ENCODE peak calls at places on chromosomes 13 and 19, in seven cellular contexts. F is uterus, N is breast epithelium, T is lower leg skin, O is adrenal gland, H is heart left ventricle, D is Peyer's patch. X is an unnamed sample.

GRCh38 chr19:5585461-5586299 is 17.9 kb upstream of the TINCR start:
- DNase-seq in T (peak; percentile 31), H (no peak), D (peak; percentile 20), O (peak; percentile 48), F (no peak), N (peak; percentile 72), X (no peak)

GRCh38 chr19:29503140-29503758 is 22.5 kb upstream of the VSTM2B start:
- DNase-seq in N (no peak), T (no peak), D (no peak), O (no peak), H (no peak), F (no peak), X (no peak)

GRCh38 chr13:50080158-50080855 is 65.1 kb downstream of the KCNRG start:
- DNase-seq in H (peak; percentile 29), D (no peak), O (peak; percentile 23), F (peak; percentile 34), N (no peak), T (no peak), X (no peak)

GRCh38 chr19:30755581-30755980 is 383.4 kb downstream of the ZNF536 start:
- DNase-seq in T (no peak), H (no peak), N (no peak), F (no peak), D (no peak), O (no peak), X (no peak)

GRCh38 chr13:111531505-111531904 is 211.1 kb downstream of the TEX29 start:
- DNase-seq in N (no peak), H (no peak), F (no peak), O (no peak), D (no peak), T (no peak), X (no peak)

GRCh38 chr19:10701955-10702307 is 692 bp downstream of the QTRT1 start:
- DNase-seq in H (no peak), T (no peak), D (peak; percentile 21), N (no peak), O (no peak), F (no peak), X (no peak)

GRCh38 chr19:2215281-2215751 is 20.8 kb downstream of the PLEKHJ1 start:
- DNase-seq in O (no peak), T (no peak), H (no peak), D (no peak), F (no peak), N (no peak), X (no peak)

GRCh38 chr13:48908381-48909087 is 67.2 kb upstream of the FNDC3A start:
- DNase-seq in O (peak; percentile 57), T (no peak), F (no peak), N (no peak), D (no peak), H (no peak), X (no peak)

GRCh38 chr19:54364775-54365257 is at the start of gene LAIR1:
- DNase-seq in N (no peak), H (peak; percentile 65), F (peak; percentile 18), T (no peak), D (peak; percentile 79), O (no peak), X (no peak)

GRCh38 chr13:103757361-103757760 is 691.1 kb upstream of the SLC10A2 start:
- DNase-seq in H (no peak), N (no peak), T (no peak), D (no peak), F (no peak), O (no peak), X (no peak)

GRCh38 chr13:113864303-113864890 is 521 bp upstream of the GAS6 start:
- DNase-seq in D (no peak), H (peak; percentile 29), N (peak; percentile 15), F (no peak), T (no peak), O (no peak), X (no peak)

GRCh38 chr19:1027020-1027952 is 878 bp downstream of the CNN2 start:
- DNase-seq in N (no peak), F (no peak), O (no peak), D (peak; percentile 70), T (no peak), H (no peak), X (no peak)

GRCh38 chr13:109743706-109744453 is 42.5 kb downstream of the IRS2 start:
- DNase-seq in O (no peak), N (no peak), F (peak; percentile 60), T (no peak), H (no peak), D (no peak), X (no peak)

DNA sequence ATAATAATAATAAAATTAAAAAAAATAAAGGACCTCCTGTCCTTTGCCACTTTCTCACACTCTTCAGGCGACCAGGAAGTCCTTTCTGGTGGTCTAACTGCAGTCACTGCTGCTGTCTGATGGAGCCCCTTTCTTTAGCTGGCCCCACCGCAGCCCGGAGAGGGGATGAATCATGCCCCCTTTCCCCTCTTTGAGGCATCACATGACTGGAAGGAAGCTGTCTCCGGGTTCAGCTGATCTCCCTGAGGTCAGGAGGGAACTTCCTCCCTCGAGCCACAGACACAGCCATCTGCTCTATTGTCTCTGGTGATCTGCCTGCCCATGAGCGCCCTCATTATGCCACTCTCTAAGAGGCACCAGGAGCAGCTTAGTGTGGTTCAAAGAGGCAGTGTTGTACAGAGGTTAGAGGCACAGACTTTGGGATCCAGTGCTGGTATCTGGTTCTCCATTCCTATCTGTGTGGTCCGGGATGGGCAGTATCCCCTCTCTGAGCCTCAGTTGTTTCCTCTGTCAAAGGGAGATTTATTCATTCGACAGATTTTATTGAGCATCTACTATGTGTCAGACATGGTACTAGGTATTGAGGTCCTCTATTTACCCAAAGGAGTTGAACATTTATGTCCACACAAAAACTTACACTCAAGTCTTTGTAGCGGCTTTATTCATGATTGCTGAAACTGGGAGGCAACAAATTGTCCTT is 30.0 kb downstream of the VAV1 start:
- DNase-seq in H (peak; percentile 59), T (peak; percentile 56), D (peak; percentile 77), N (peak; percentile 19), O (peak; percentile 26), F (peak; percentile 17), X (peak; percentile 21)
- TF ChIP-seq CTCF in H (no peak), T (no peak), D (no peak), N (no peak), O (no peak), F (no peak), X (no peak)

GRCh38 chr19:17348700-17349099 is 11.3 kb downstream of the GTPBP3 start:
- DNase-seq in F (peak; percentile 69), N (peak; percentile 52), H (peak; percentile 78), T (no peak), D (no peak), O (peak; percentile 71), X (no peak)
- TF ChIP-seq POLR2A in F (no peak), N (no peak), H (no peak), T (no peak), D (no peak), O (no peak), X (no peak)

GRCh38 chr19:33998739-33999345 is 173.5 kb upstream of the LSM14A start:
- DNase-seq in O (no peak), T (no peak), F (no peak), D (no peak), H (no peak), N (no peak), X (no peak)
- TF ChIP-seq CTCF in O (peak; percentile 47), T (no peak), F (peak; percentile 34), D (peak; percentile 32), H (peak; percentile 52), N (no peak), X (peak; percentile 10)

GRCh38 chr19:41297628-41298326 is 12.2 kb upstream of the CCDC97 start:
- DNase-seq in D (peak; percentile 85), F (no peak), O (no peak), T (no peak), N (no peak), H (no peak), X (no peak)
- TF ChIP-seq POLR2A in D (no peak), F (no peak), O (no peak), T (no peak), N (no peak), H (no peak), X (no peak)

GRCh38 chr19:57389730-57390598 is at the start of gene ZNF548:
- DNase-seq in O (peak; percentile 96), N (peak; percentile 98), F (peak; percentile 96), D (peak; percentile 96), H (peak; percentile 98), T (peak; percentile 97), X (peak; percentile 93)
- TF ChIP-seq CTCF in O (peak; percentile 42), N (peak; percentile 52), F (peak; percentile 20), D (peak; percentile 42), H (peak; percentile 31), T (no peak), X (peak; percentile 26)

GRCh38 chr13:27482996-27483395 is 32.6 kb upstream of the MTIF3 start:
- DNase-seq in D (peak; percentile 63), H (no peak), T (no peak), O (no peak), F (no peak), N (no peak), X (no peak)
- TF ChIP-seq POLR2A in D (no peak), H (no peak), T (no peak), O (no peak), F (no peak), N (no peak), X (no peak)

GRCh38 chr13:100826441-100826840 is 151.8 kb upstream of the TMTC4 start:
- DNase-seq in N (no peak), F (no peak), O (no peak), T (no peak), D (no peak), H (no peak), X (no peak)

GRCh38 chr13:100833427-100833826 is 158.8 kb upstream of the TMTC4 start:
- DNase-seq in F (no peak), H (no peak), T (no peak), D (no peak), N (no peak), O (no peak), X (no peak)

GRCh38 chr13:100825551-100825950 is 151.0 kb upstream of the TMTC4 start:
- DNase-seq in D (no peak), H (no peak), O (no peak), T (no peak), N (no peak), F (no peak), X (no peak)

GRCh38 chr13:100827489-100828000 is 152.9 kb upstream of the TMTC4 start:
- DNase-seq in O (no peak), N (no peak), F (no peak), H (no peak), D (no peak), T (no peak), X (no peak)

GRCh38 chr13:100828226-100828625 is 153.6 kb upstream of the TMTC4 start:
- DNase-seq in H (no peak), T (no peak), O (no peak), F (no peak), N (no peak), D (no peak), X (no peak)
- TF ChIP-seq CTCF in H (no peak), T (no peak), O (no peak), F (no peak), N (no peak), D (no peak), X (no peak)

X was measured in esophagus squamous epithelium.